ENCODE peak calls at places on chromosomes 2 and 18, in seven cellular contexts. F, J, E, Q, S, K and A are unnamed samples.

GRCh38 chr2:240928476-240929363 is 22.6 kb downstream of the CROCC2 start:
- DNase-seq in F (no peak), E (peak; percentile 18), Q (no peak), J (no peak), K (no peak), S (no peak), A (no peak)

GRCh38 chr2:224952942-224953657 is 89.2 kb downstream of the DOCK10 start:
- DNase-seq in E (no peak), Q (no peak), F (no peak), K (no peak), S (no peak), J (no peak), A (no peak)

GRCh38 chr18:60549338-60549960 is 176.9 kb upstream of the MC4R start:
- DNase-seq in K (peak; percentile 38), Q (peak; percentile 15), J (peak; percentile 78), S (peak; percentile 72), E (no peak), F (peak; percentile 38), A (peak; percentile 62)

GRCh38 chr18:29378739-29379138 is 1201.8 kb upstream of the CDH2 start:
- DNase-seq in K (no peak), J (no peak), S (no peak), F (no peak), E (no peak), Q (no peak), A (no peak)

GRCh38 chr2:24454258-24454657 is 36.8 kb upstream of the NCOA1 start:
- DNase-seq in S (no peak), K (no peak), Q (no peak), E (no peak), J (peak; percentile 17), F (no peak), A (no peak)

GRCh38 chr2:112483047-112483473 is 1.1 kb downstream of the TTL start:
- DNase-seq in Q (no peak), S (peak; percentile 74), J (peak; percentile 73), F (peak; percentile 15), E (peak; percentile 32), K (peak; percentile 6), A (peak; percentile 71)

GRCh38 chr2:85326946-85327756 is 638 bp downstream of the TGOLN2 start:
- DNase-seq in J (peak; percentile 45), Q (no peak), K (no peak), F (peak; percentile 33), E (peak; percentile 41), S (peak; percentile 59), A (peak; percentile 46)

GRCh38 chr2:222318712-222319575 is 20.1 kb upstream of the PAX3 start:
- DNase-seq in J (no peak), E (no peak), Q (no peak), F (peak; percentile 43), S (peak; percentile 49), K (peak; percentile 8), A (no peak)

GRCh38 chr18:61635901-61636528 is 256.8 kb downstream of the RNF152 start:
- DNase-seq in Q (no peak), E (peak; percentile 64), K (peak; percentile 41), F (peak; percentile 59), S (peak; percentile 57), J (peak; percentile 63), A (peak; percentile 81)

GRCh38 chr2:177489719-177490301 is 97.2 kb downstream of the AGPS start:
- DNase-seq in Q (no peak), S (peak; percentile 49), J (peak; percentile 49), F (peak; percentile 14), E (no peak), K (no peak), A (peak; percentile 55)

GRCh38 chr2:67476808-67477790 is 80.0 kb downstream of the ETAA1 start:
- DNase-seq in F (no peak), Q (no peak), J (peak; percentile 81), K (no peak), S (peak; percentile 62), E (no peak), A (peak; percentile 52)

GRCh38 chr2:883260-884026 is 67.2 kb upstream of the SNTG2 start:
- DNase-seq in F (no peak), K (no peak), J (no peak), E (peak; percentile 19), Q (no peak), S (no peak), A (no peak)

GRCh38 chr18:34913837-34914755 is 127.1 kb upstream of the MAPRE2 start:
- DNase-seq in S (peak; percentile 89), J (peak; percentile 72), F (no peak), E (no peak), K (peak; percentile 4), Q (no peak), A (peak; percentile 42)

GRCh38 chr18:28115149-28115550 is 61.8 kb downstream of the CDH2 start:
- DNase-seq in E (no peak), J (peak; percentile 96), Q (no peak), S (peak; percentile 95), F (no peak), K (peak; percentile 60), A (peak; percentile 91)

GRCh38 chr2:43024515-43024962 is 201.9 kb downstream of the ZFP36L2 start:
- DNase-seq in E (peak; percentile 84), Q (peak; percentile 38), K (no peak), J (peak; percentile 55), F (peak; percentile 50), S (peak; percentile 65), A (peak; percentile 79)

GRCh38 chr2:177225965-177226360 is 13.4 kb downstream of the HNRNPA3 start:
- DNase-seq in E (no peak), F (no peak), K (no peak), S (no peak), Q (no peak), J (no peak), A (no peak)

GRCh38 chr2:72090781-72091482 is 56.7 kb downstream of the CYP26B1 start:
- DNase-seq in Q (no peak), J (no peak), E (no peak), F (no peak), K (no peak), S (no peak), A (no peak)

GRCh38 chr2:7773362-7773973 is 856.3 kb downstream of the RNF144A start:
- DNase-seq in E (no peak), F (no peak), S (no peak), J (no peak), K (peak; percentile 11), Q (no peak), A (peak; percentile 18)

GRCh38 chr18:48022531-48023330 is 92.3 kb upstream of the SMAD2 start:
- DNase-seq in E (no peak), S (peak; percentile 48), F (peak; percentile 63), J (peak; percentile 49), K (peak; percentile 18), Q (no peak), A (peak; percentile 88)

GRCh38 chr2:9423100-9423921 is at the start of the genes CPSF3 and ITGB1BP1:
- DNase-seq in K (peak; percentile 97), Q (peak; percentile 92), J (peak; percentile 97), E (peak; percentile 98), F (peak; percentile 99), S (peak; percentile 98), A (peak; percentile 99)

GRCh38 chr2:8239402-8240127 is 442.3 kb upstream of the ID2 start:
- DNase-seq in F (no peak), Q (peak; percentile 41), S (peak; percentile 36), E (peak; percentile 48), K (no peak), J (peak; percentile 6), A (peak; percentile 33)

GRCh38 chr2:191321861-191322662 is 76.9 kb downstream of the MYO1B start:
- DNase-seq in Q (peak; percentile 56), K (no peak), E (peak; percentile 81), S (peak; percentile 61), F (peak; percentile 20), J (peak; percentile 51), A (peak; percentile 97)

GRCh38 chr2:235706496-235706895 is 212.7 kb downstream of the AGAP1 start:
- DNase-seq in F (no peak), Q (no peak), J (no peak), S (no peak), K (no peak), E (no peak), A (no peak)
- H3K4ac ChIP-seq in F (no peak overlapping the region), Q (no peak overlapping the region), J (no peak overlapping the region), S (no peak overlapping the region), K (no peak overlapping the region), E (no peak overlapping the region), A (no peak overlapping the region)

GRCh38 chr18:23498062-23498582 is 5.2 kb upstream of the RMC1 start:
- DNase-seq in K (no peak), Q (no peak), S (no peak), J (no peak), E (no peak), F (no peak), A (no peak)
- H3K27ac ChIP-seq in K (no peak overlapping the region), Q (no peak overlapping the region), S (no peak overlapping the region), J (no peak overlapping the region), E (no peak overlapping the region), F (no peak overlapping the region), A (no peak overlapping the region)

GRCh38 chr2:238813109-238813508 is 34.8 kb upstream of the TWIST2 start:
- DNase-seq in E (peak; percentile 14), J (no peak), K (no peak), F (no peak), Q (no peak), S (no peak), A (no peak)

GRCh38 chr2:238808761-238809160 is 39.1 kb upstream of the TWIST2 start:
- DNase-seq in F (no peak), J (no peak), E (no peak), S (no peak), K (no peak), Q (no peak), A (no peak)

GRCh38 chr2:238811765-238812164 is 36.1 kb upstream of the TWIST2 start:
- DNase-seq in Q (no peak), K (no peak), E (no peak), S (no peak), J (no peak), F (no peak), A (no peak)

GRCh38 chr2:238811293-238811692 is 36.6 kb upstream of the TWIST2 start:
- DNase-seq in E (no peak), F (no peak), S (no peak), K (no peak), Q (no peak), J (peak; percentile 6), A (no peak)

GRCh38 chr2:238810321-238810720 is 37.6 kb upstream of the TWIST2 start:
- DNase-seq in S (no peak), Q (no peak), J (no peak), K (no peak), F (no peak), E (no peak), A (no peak)
- H3K4ac ChIP-seq in S (no peak overlapping the region), Q (no peak overlapping the region), J (no peak overlapping the region), K (no peak overlapping the region), F (no peak overlapping the region), E (no peak overlapping the region), A (no peak overlapping the region)

GRCh38 chr2:233489666-233490065 is 76.9 kb downstream of the USP40 start:
- DNase-seq in F (no peak), J (peak; percentile 31), K (peak; percentile 78), S (peak; percentile 19), Q (no peak), E (no peak), A (no peak)

GRCh38 chr2:233487748-233488345 is 78.7 kb downstream of the USP40 start:
- DNase-seq in S (peak; percentile 12), J (peak; percentile 4), K (no peak), F (no peak), E (no peak), Q (no peak), A (no peak)

GRCh38 chr2:233490831-233491230 is 75.8 kb downstream of the USP40 start:
- DNase-seq in E (no peak), J (no peak), S (no peak), F (no peak), K (no peak), Q (no peak), A (no peak)

GRCh38 chr2:233486778-233487552 is 79.6 kb downstream of the USP40 start:
- DNase-seq in Q (no peak), J (peak; percentile 94), K (peak; percentile 53), F (no peak), S (peak; percentile 58), E (no peak), A (no peak)

GRCh38 chr2:233489143-233489542 is 77.4 kb downstream of the USP40 start:
- DNase-seq in J (no peak), F (no peak), S (no peak), E (no peak), Q (no peak), K (peak; percentile 56), A (no peak)
- H3K27ac ChIP-seq in J (no peak overlapping the region), F (no peak overlapping the region), S (peak overlapping the region; percentile 17), E (no peak overlapping the region), Q (no peak overlapping the region), K (no peak overlapping the region), A (no peak overlapping the region)